ENCODE peak calls at places on chromosomes 7 and 10, in eight cellular contexts. R is NCI-H1092; E is ELF-1; L is activated B cell treated with CpG ODN at 0.5 μM for 24 hours; C is putamen; D is fibroblast of lung; W is activated CD4-positive, CD25-positive, alpha-beta regulatory T cell; Y is IMR-90. I is an unnamed sample.

GRCh38 chr7:124276005-124276606 is 243.2 kb upstream of the TMEM229A start:
- DNase-seq in R (no peak), E (peak), L (no peak), C (no peak), D (peak), W (no peak), Y (peak), I (no peak)

GRCh38 chr7:90238017-90238416 is 7.0 kb upstream of the CFAP69 start:
- DNase-seq in R (no peak), E (no peak), L (no peak), C (no peak), D (no peak), W (no peak), Y (no peak), I (no peak)

GRCh38 chr7:82080254-82080924 is 310.5 kb upstream of the HGF start:
- DNase-seq in R (no peak), E (no peak), L (no peak), C (no peak), D (peak), W (no peak), Y (peak), I (no peak)

GRCh38 chr10:11609052-11609451 is 2.4 kb downstream of the USP6NL start:
- DNase-seq in R (no peak), E (no peak), L (no peak), C (no peak), D (no peak), W (no peak), Y (no peak), I (no peak)

GRCh38 chr7:11716185-11716584 is 115.8 kb downstream of the THSD7A start:
- DNase-seq in R (no peak), E (no peak), L (no peak), C (no peak), D (peak), W (no peak), Y (no peak), I (peak)

GRCh38 chr7:2099036-2099957 is 133.4 kb downstream of the MAD1L1 start:
- DNase-seq in R (no peak), E (no peak), L (peak), C (no peak), D (no peak), W (no peak), Y (peak), I (peak)

GRCh38 chr10:74418285-74418872 is 267.4 kb downstream of the ADK start:
- DNase-seq in R (peak), E (peak), L (no peak), C (peak), D (peak), W (no peak), Y (no peak), I (peak)

GRCh38 chr10:35910234-35910633 is 268.1 kb upstream of the FZD8 start:
- DNase-seq in R (no peak), E (no peak), L (no peak), C (no peak), D (peak), W (no peak), Y (peak), I (peak)

GRCh38 chr10:30055094-30055701 is 4.2 kb downstream of the JCAD start:
- DNase-seq in R (no peak), E (no peak), L (no peak), C (no peak), D (peak), W (no peak), Y (peak), I (no peak)

GRCh38 chr7:2036786-2037185 is 196.0 kb downstream of the MAD1L1 start:
- DNase-seq in R (no peak), E (no peak), L (no peak), C (no peak), D (no peak), W (no peak), Y (no peak), I (no peak)

GRCh38 chr7:24911213-24911603 is 68.8 kb downstream of the OSBPL3 start:
- DNase-seq in R (no peak), E (no peak), L (no peak), C (peak), D (no peak), W (peak), Y (no peak), I (no peak)

GRCh38 chr10:84008878-84009277 is 130.4 kb upstream of the GHITM start:
- DNase-seq in R (no peak), E (peak), L (no peak), C (no peak), D (no peak), W (no peak), Y (no peak), I (no peak)

GRCh38 chr7:110877086-110877485 is 213.8 kb upstream of the LRRN3 start:
- DNase-seq in R (no peak), E (no peak), L (no peak), C (no peak), D (peak), W (no peak), Y (peak), I (peak)

GRCh38 chr10:62687230-62687748 is 117.2 kb upstream of the ADO start:
- DNase-seq in R (no peak), E (no peak), L (no peak), C (no peak), D (peak), W (no peak), Y (peak), I (peak)

GRCh38 chr10:132169031-132169765 is 17.6 kb upstream of the DPYSL4 start:
- DNase-seq in R (no peak), E (no peak), L (no peak), C (no peak), D (no peak), W (no peak), Y (no peak), I (no peak)

GRCh38 chr10:97534746-97535367 is 36.1 kb downstream of the UBTD1 start:
- DNase-seq in R (no peak), E (peak), L (no peak), C (peak), D (no peak), W (no peak), Y (no peak), I (no peak)

GRCh38 chr10:47189802-47190201 is 110.2 kb upstream of the GDF10 start:
- DNase-seq in R (no peak), E (no peak), L (no peak), C (no peak), D (no peak), W (no peak), Y (no peak), I (no peak)

GRCh38 chr7:2754912-2755311 is 66.9 kb downstream of the AMZ1 start:
- DNase-seq in R (no peak), E (no peak), L (no peak), C (no peak), D (no peak), W (no peak), Y (no peak), I (no peak)

GRCh38 chr10:113126506-113127192 is 176.6 kb downstream of the TCF7L2 start:
- DNase-seq in R (peak), E (peak), L (peak), C (peak), D (peak), W (peak), Y (peak), I (peak)

GRCh38 chr10:34719336-34719735 is 95.8 kb downstream of the PARD3 start:
- DNase-seq in R (no peak), E (no peak), L (no peak), C (no peak), D (no peak), W (no peak), Y (no peak), I (no peak)

GRCh38 chr7:28629216-28629848 is 217.0 kb downstream of the CREB5 start:
- DNase-seq in R (no peak), E (no peak), L (no peak), C (no peak), D (peak), W (no peak), Y (peak), I (peak)

GRCh38 chr7:158401295-158401694 is 186.3 kb downstream of the PTPRN2 start:
- DNase-seq in R (no peak), E (no peak), L (no peak), C (no peak), D (no peak), W (no peak), Y (no peak), I (no peak)

I was measured in astrocyte of the spinal cord.